ENCODE peak calls at places on chromosomes 16 and 17, in nine cellular contexts. I, G, F, S, R, V, T, O and M are unnamed samples.

GRCh38 chr17:3030096-3030495 is 33.3 kb downstream of the OR1D5 start:
- DNase-seq in G (no peak), O (no peak), V (no peak), T (peak), I (peak), F (no peak), S (peak), R (no peak), M (no peak)

GRCh38 chr16:10509534-10510025 is 70.8 kb downstream of the EMP2 start:
- DNase-seq in O (no peak), G (peak), F (no peak), I (peak), S (peak), V (peak), T (peak), R (peak), M (peak)

GRCh38 chr16:52491216-52491615 is 55.7 kb downstream of the TOX3 start:
- DNase-seq in R (no peak), S (no peak), G (no peak), I (no peak), O (no peak), F (no peak), T (no peak), V (no peak), M (no peak)

GRCh38 chr16:50988441-50988840 is 162.6 kb downstream of the SALL1 start:
- DNase-seq in S (no peak), G (no peak), V (no peak), R (no peak), F (no peak), I (no peak), O (no peak), T (no peak), M (no peak)

GRCh38 chr16:2156025-2156848 is 655 bp downstream of the TRAF7 start:
- DNase-seq in T (no peak), G (no peak), O (no peak), V (no peak), I (peak), S (peak), R (no peak), F (no peak), M (no peak)

GRCh38 chr16:72013389-72013788 is 4.8 kb downstream of the DHODH start:
- DNase-seq in V (no peak), S (peak), T (peak), F (peak), R (no peak), I (peak), O (peak), G (no peak), M (no peak)

GRCh38 chr16:71572497-71573116 is 4.3 kb downstream of the TAT start:
- DNase-seq in S (no peak), V (no peak), O (no peak), G (no peak), I (no peak), F (no peak), T (no peak), R (no peak), M (no peak)

GRCh38 chr17:71628306-71628705 is 492.5 kb upstream of the SOX9 start:
- DNase-seq in S (peak), T (no peak), R (no peak), O (no peak), I (no peak), F (no peak), G (no peak), V (no peak), M (no peak)

GRCh38 chr17:42285346-42286050 is 2.8 kb upstream of the STAT5A start:
- DNase-seq in O (no peak), G (no peak), V (no peak), T (no peak), F (no peak), S (no peak), R (no peak), I (no peak), M (no peak)

GRCh38 chr16:75308011-75308410 is 56.6 kb upstream of the BCAR1 start:
- DNase-seq in V (no peak), O (no peak), G (no peak), R (no peak), S (no peak), I (no peak), T (no peak), F (no peak), M (no peak)

GRCh38 chr16:70018254-70018653 is 67.1 kb downstream of the CLEC18A start:
- DNase-seq in G (no peak), T (no peak), O (no peak), F (no peak), S (peak), V (no peak), R (peak), I (peak), M (peak)

GRCh38 chr16:53281280-53281679 is 153.0 kb upstream of the RBL2 start:
- DNase-seq in F (no peak), R (no peak), I (no peak), G (no peak), V (no peak), O (no peak), S (no peak), T (no peak), M (no peak)

GRCh38 chr16:51151435-51151950 is 423 bp upstream of the SALL1 start:
- DNase-seq in G (no peak), S (peak), F (no peak), R (no peak), V (peak), O (no peak), I (peak), T (no peak), M (no peak)

GRCh38 chr16:30649725-30650368 is 913 bp upstream of the PRR14 start:
- DNase-seq in F (no peak), V (no peak), G (no peak), I (no peak), R (no peak), O (peak), S (no peak), T (no peak), M (no peak)

GRCh38 chr16:31874354-31875111 is 926 bp downstream of the ZNF267 start:
- DNase-seq in R (no peak), T (peak), S (peak), F (no peak), I (peak), O (no peak), V (no peak), G (no peak), M (peak)

GRCh38 chr16:13909872-13910303 is 10.1 kb upstream of the ERCC4 start:
- DNase-seq in G (peak), V (no peak), T (no peak), R (no peak), F (peak), O (no peak), I (peak), S (peak), M (no peak)

GRCh38 chr17:58120195-58120822 is 27.9 kb upstream of the OR4D1 start:
- DNase-seq in I (peak), S (peak), V (peak), R (peak), T (peak), O (no peak), F (no peak), G (no peak), M (peak)

GRCh38 chr17:19614900-19615299 is 33.7 kb upstream of the ALDH3A2 start:
- DNase-seq in S (no peak), O (no peak), T (no peak), R (no peak), V (no peak), I (no peak), G (no peak), F (no peak), M (no peak)

GRCh38 chr17:47864791-47865216 is 13.8 kb upstream of the SP6 start:
- DNase-seq in R (no peak), I (no peak), G (no peak), T (peak), O (no peak), S (no peak), V (no peak), F (no peak), M (no peak)

GRCh38 chr17:77385750-77386501 is 245.2 kb downstream of the SEC14L1 start:
- DNase-seq in G (no peak), I (peak), R (no peak), V (no peak), F (peak), S (no peak), T (no peak), O (peak), M (no peak)

GRCh38 chr16:21656795-21657768 is 4.7 kb upstream of the IGSF6 start:
- DNase-seq in I (peak), G (no peak), R (peak), S (peak), V (peak), T (peak), O (no peak), F (no peak), M (peak)

GRCh38 chr16:83606486-83607030 is 201.2 kb upstream of the HSBP1 start:
- DNase-seq in O (no peak), I (no peak), S (no peak), G (no peak), F (no peak), T (no peak), V (no peak), R (no peak), M (no peak)

GRCh38 chr16:58217341-58217925 is 19.5 kb upstream of the CSNK2A2 start:
- DNase-seq in S (no peak), F (no peak), I (no peak), T (no peak), R (no peak), G (no peak), O (no peak), V (no peak), M (no peak)

GRCh38 chr17:16945141-16945493 is 26.8 kb downstream of the TNFRSF13B start:
- DNase-seq in V (no peak), R (no peak), I (no peak), G (no peak), S (no peak), F (no peak), O (no peak), T (no peak), M (no peak)

GRCh38 chr17:15488557-15488956 is 21.1 kb upstream of the CDRT4 start:
- DNase-seq in R (no peak), T (no peak), F (no peak), G (no peak), O (no peak), S (no peak), I (no peak), V (no peak), M (no peak)

GRCh38 chr16:25553711-25554436 is 137.9 kb upstream of the HS3ST4 start:
- DNase-seq in O (no peak), T (no peak), G (no peak), S (no peak), R (no peak), V (no peak), I (no peak), F (no peak), M (no peak)

GRCh38 chr17:42078396-42079042 is 19.8 kb downstream of the ZNF385C start:
- DNase-seq in G (no peak), O (no peak), T (no peak), R (no peak), I (no peak), V (no peak), S (no peak), F (no peak), M (no peak)

GRCh38 chr17:49748791-49749190 is 15.1 kb downstream of the FAM117A start:
- DNase-seq in G (no peak), V (no peak), R (peak), F (no peak), O (no peak), T (no peak), I (no peak), S (no peak), M (peak)

GRCh38 chr17:32388613-32389459 is 38.9 kb downstream of the ZNF207 start:
- DNase-seq in S (no peak), O (no peak), G (no peak), V (no peak), F (no peak), I (peak), R (no peak), T (no peak), M (no peak)

DNA sequence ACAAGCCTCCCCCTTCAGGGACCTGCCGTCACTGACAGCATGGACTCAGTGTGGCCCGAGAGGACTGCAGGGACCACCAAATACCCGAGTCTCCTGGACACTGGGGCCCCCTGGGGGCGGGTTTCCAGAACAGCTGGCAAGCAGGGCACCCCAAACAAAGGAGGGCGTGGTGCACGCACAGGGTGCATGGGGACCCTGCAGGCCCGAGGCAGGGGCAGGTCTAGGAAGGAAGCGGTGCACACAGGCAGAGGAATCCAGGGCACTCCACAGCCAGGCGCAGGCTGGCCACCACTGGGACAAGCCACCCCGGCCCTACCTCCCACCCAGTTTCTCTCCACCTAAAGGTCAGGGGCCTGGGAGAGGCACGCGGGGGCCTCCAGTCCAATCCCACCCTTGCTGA is 28.7 kb upstream of the ENPP7 start:
- DNase-seq in O (no peak), F (no peak), G (no peak), R (no peak), S (no peak), I (no peak), V (no peak), T (no peak), M (no peak)
- TF ChIP-seq CTCF in O (no peak), F (no peak), G (no peak), R (no peak), S (no peak), I (peak), V (peak), T (no peak), M (peak)

GRCh38 chr16:88820335-88821025 is 8.8 kb upstream of the APRT start:
- DNase-seq in I (no peak), V (no peak), T (no peak), O (no peak), R (no peak), S (no peak), G (no peak), F (no peak), M (no peak)
- TF ChIP-seq CTCF in I (no peak), V (no peak), T (no peak), O (no peak), R (no peak), S (no peak), G (no peak), F (no peak), M (no peak)

GRCh38 chr16:81940781-81941560 is 70.3 kb downstream of the SDR42E1 start:
- DNase-seq in V (no peak), F (no peak), T (peak), R (no peak), G (peak), O (no peak), I (peak), S (peak), M (no peak)

GRCh38 chr16:81938331-81939163 is 72.7 kb downstream of the SDR42E1 start:
- DNase-seq in T (no peak), R (no peak), O (no peak), F (no peak), I (no peak), G (no peak), V (no peak), S (no peak), M (no peak)

GRCh38 chr16:81937305-81938038 is 73.8 kb downstream of the SDR42E1 start:
- DNase-seq in R (no peak), O (no peak), T (no peak), S (no peak), V (no peak), G (no peak), I (peak), F (peak), M (no peak)

GRCh38 chr16:81936209-81936608 is 75.1 kb downstream of the SDR42E1 start:
- DNase-seq in G (no peak), S (no peak), T (no peak), R (no peak), F (no peak), V (no peak), I (no peak), O (no peak), M (no peak)

GRCh38 chr16:81939164-81940067 is 71.9 kb downstream of the SDR42E1 start:
- DNase-seq in F (no peak), S (peak), V (no peak), O (no peak), T (no peak), I (no peak), R (no peak), G (no peak), M (no peak)
- TF ChIP-seq CTCF in F (no peak), S (no peak), V (no peak), O (no peak), T (no peak), I (no peak), R (no peak), G (no peak), M (no peak)

GRCh38 chr17:80862978-80863377 is 128.7 kb upstream of the CHMP6 start:
- DNase-seq in R (no peak), I (no peak), G (no peak), O (no peak), T (no peak), S (no peak), F (no peak), V (no peak), M (no peak)

GRCh38 chr17:80863626-80864025 is 128.0 kb upstream of the CHMP6 start:
- DNase-seq in V (no peak), R (no peak), F (no peak), I (no peak), G (no peak), O (no peak), T (no peak), S (no peak), M (no peak)

GRCh38 chr17:80868022-80868609 is 123.5 kb upstream of the CHMP6 start:
- DNase-seq in T (no peak), O (no peak), I (no peak), F (no peak), R (no peak), G (no peak), S (no peak), V (no peak), M (no peak)

GRCh38 chr17:80864751-80865150 is 126.9 kb upstream of the CHMP6 start:
- DNase-seq in F (no peak), O (no peak), S (no peak), I (no peak), R (no peak), T (no peak), G (no peak), V (no peak), M (no peak)

DNA sequence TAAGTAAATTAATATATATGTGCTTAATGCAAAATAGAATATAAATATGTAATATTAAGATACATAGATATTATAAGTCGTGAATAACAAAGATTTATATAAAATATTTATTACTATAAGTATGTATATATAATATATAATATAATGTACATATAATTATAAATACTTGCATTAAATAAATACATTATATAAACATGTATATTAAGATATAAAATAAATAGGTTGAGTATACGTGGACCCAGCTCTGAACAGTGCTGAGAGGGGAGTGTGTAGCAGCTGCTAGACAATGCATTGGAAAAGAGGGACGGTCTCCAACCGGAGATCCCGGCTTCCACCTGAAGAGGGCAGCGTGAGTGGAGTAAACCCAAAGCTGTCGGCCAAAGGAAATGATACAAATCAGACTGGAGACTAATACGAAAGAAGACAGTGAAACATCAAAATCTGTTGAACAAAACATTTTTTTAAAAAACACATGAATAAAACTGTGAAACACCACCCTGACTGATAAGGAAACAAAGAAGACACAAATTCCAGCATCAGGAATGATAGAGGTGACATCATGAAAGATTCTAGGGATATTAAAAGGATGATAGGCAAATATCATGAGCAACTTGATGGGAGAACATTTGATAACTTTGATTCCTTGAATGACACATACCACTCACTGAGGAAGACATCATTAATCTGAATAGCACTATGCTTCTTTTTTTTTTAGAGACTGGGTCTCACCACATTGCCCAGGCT is 125.4 kb upstream of the CHMP6 start:
- DNase-seq in I (peak), R (peak), F (peak), V (peak), T (peak), G (no peak), O (peak), S (peak), M (peak)
- TF ChIP-seq CTCF in I (peak), R (peak), F (peak), V (peak), T (peak), G (peak), O (peak), S (peak), M (peak)

GRCh38 chr17:73343168-73343634 is 31.4 kb upstream of the CDC42EP4 start:
- DNase-seq in I (peak), O (peak), R (no peak), T (no peak), S (peak), F (peak), G (peak), V (peak), M (no peak)

GRCh38 chr17:73343739-73344454 is 32.1 kb upstream of the CDC42EP4 start:
- DNase-seq in T (no peak), R (no peak), G (no peak), I (no peak), F (no peak), V (no peak), S (no peak), O (no peak), M (no peak)

GRCh38 chr17:73341350-73342056 is 29.7 kb upstream of the CDC42EP4 start:
- DNase-seq in V (no peak), F (no peak), S (no peak), R (no peak), T (no peak), O (no peak), G (no peak), I (no peak), M (no peak)

GRCh38 chr17:73342057-73342522 is 30.3 kb upstream of the CDC42EP4 start:
- DNase-seq in S (peak), O (no peak), I (peak), R (no peak), V (peak), T (peak), G (peak), F (peak), M (no peak)

DNA sequence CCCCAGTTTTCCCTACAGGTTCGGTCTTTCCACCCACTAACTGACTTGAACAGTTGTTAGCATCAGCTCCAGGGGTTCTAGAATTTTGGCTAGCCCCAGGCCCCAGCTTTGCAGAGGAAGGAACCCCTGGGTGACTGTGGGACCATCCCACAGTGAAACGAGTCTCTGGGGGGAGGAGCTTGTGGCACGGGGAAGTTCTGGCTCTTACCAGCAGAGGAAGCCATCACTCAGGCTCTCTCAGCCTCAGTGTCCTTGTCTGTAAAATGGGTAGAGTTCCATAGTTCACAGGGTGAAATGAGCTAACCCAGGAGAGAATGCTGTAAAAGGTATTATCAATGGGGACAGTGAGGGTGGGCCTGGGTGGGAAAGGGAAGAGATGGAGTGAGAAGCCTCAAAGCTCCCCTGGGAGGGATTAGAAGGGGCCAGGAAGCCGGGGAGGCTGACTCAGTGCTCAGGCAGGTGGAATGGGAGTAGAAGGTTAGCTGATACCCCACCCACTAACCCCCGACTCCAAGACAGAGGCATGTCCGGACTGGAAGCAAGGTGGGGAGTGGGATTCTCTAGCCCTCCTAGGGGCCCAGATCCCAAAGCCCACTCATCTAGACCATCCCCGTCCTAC is 30.9 kb upstream of the CDC42EP4 start:
- DNase-seq in I (peak), F (no peak), O (no peak), R (no peak), S (peak), T (no peak), G (no peak), V (no peak), M (no peak)
- TF ChIP-seq CTCF in I (no peak), F (no peak), O (no peak), R (no peak), S (no peak), T (no peak), G (peak), V (no peak), M (no peak)